ENCODE peak calls at places on chromosomes 1 and 21, in four cellular contexts. One of them, this sample, is unnamed.

GRCh38 chr1:32496127-32496526 is 31.3 kb downstream of the ZBTB8B start:
- DNase-seq in NCI-H187: no peak
- DNase-seq in HFF-Myc: no peak
- DNase-seq in SHP77 treated with DMSO at 0.1 percent for 48 hours: no peak
- DNase-seq in this sample: no peak

GRCh38 chr1:39139723-39140360 is 64.7 kb upstream of the MACF1 start:
- DNase-seq in NCI-H187: no peak
- DNase-seq in HFF-Myc: no peak
- DNase-seq in SHP77 treated with DMSO at 0.1 percent for 48 hours: no peak
- DNase-seq in this sample: no peak

GRCh38 chr21:33078907-33079582 is 9.1 kb downstream of the OLIG1 start:
- DNase-seq in NCI-H187: no peak
- DNase-seq in HFF-Myc: peak
- DNase-seq in SHP77 treated with DMSO at 0.1 percent for 48 hours: no peak
- DNase-seq in this sample: no peak

GRCh38 chr1:40625476-40626382 is 39.8 kb downstream of the RIMS3 start:
- DNase-seq in NCI-H187: no peak
- DNase-seq in HFF-Myc: no peak
- DNase-seq in SHP77 treated with DMSO at 0.1 percent for 48 hours: no peak
- DNase-seq in this sample: no peak

GRCh38 chr1:15959847-15960446 is 16.0 kb downstream of the ZBTB17 start:
- DNase-seq in NCI-H187: no peak
- DNase-seq in HFF-Myc: no peak
- DNase-seq in SHP77 treated with DMSO at 0.1 percent for 48 hours: no peak
- DNase-seq in this sample: no peak

GRCh38 chr1:65894738-65895605 is 102.3 kb downstream of the PDE4B start:
- DNase-seq in NCI-H187: no peak
- DNase-seq in HFF-Myc: no peak
- DNase-seq in SHP77 treated with DMSO at 0.1 percent for 48 hours: no peak
- DNase-seq in this sample: no peak

GRCh38 chr1:158611916-158612315 is 6.8 kb downstream of the OR10Z1 start:
- DNase-seq in NCI-H187: no peak
- DNase-seq in HFF-Myc: no peak
- DNase-seq in SHP77 treated with DMSO at 0.1 percent for 48 hours: no peak
- DNase-seq in this sample: no peak

GRCh38 chr1:237429252-237429651 is 387.3 kb downstream of the RYR2 start:
- DNase-seq in NCI-H187: no peak
- DNase-seq in HFF-Myc: no peak
- DNase-seq in SHP77 treated with DMSO at 0.1 percent for 48 hours: no peak
- DNase-seq in this sample: no peak

GRCh38 chr1:205517288-205517687 is 12.8 kb downstream of the CDK18 start:
- DNase-seq in NCI-H187: no peak
- DNase-seq in HFF-Myc: no peak
- DNase-seq in SHP77 treated with DMSO at 0.1 percent for 48 hours: no peak
- DNase-seq in this sample: no peak

GRCh38 chr1:216750031-216750627 is 26.9 kb upstream of the ESRRG start:
- DNase-seq in NCI-H187: no peak
- DNase-seq in HFF-Myc: peak
- DNase-seq in SHP77 treated with DMSO at 0.1 percent for 48 hours: peak
- DNase-seq in this sample: peak

GRCh38 chr1:245987997-245988392 is 519.1 kb downstream of the SMYD3 start:
- DNase-seq in NCI-H187: no peak
- DNase-seq in HFF-Myc: no peak
- DNase-seq in SHP77 treated with DMSO at 0.1 percent for 48 hours: no peak
- DNase-seq in this sample: no peak

GRCh38 chr1:212132040-212132439 is 96.5 kb downstream of the DTL start:
- DNase-seq in NCI-H187: no peak
- DNase-seq in HFF-Myc: no peak
- DNase-seq in SHP77 treated with DMSO at 0.1 percent for 48 hours: no peak
- DNase-seq in this sample: no peak

GRCh38 chr1:184629261-184629660 is 125.4 kb downstream of the EDEM3 start:
- DNase-seq in NCI-H187: no peak
- DNase-seq in HFF-Myc: no peak
- DNase-seq in SHP77 treated with DMSO at 0.1 percent for 48 hours: no peak
- DNase-seq in this sample: no peak

GRCh38 chr1:12161662-12162458 is 4.9 kb upstream of the TNFRSF1B start:
- DNase-seq in NCI-H187: no peak
- DNase-seq in HFF-Myc: peak
- DNase-seq in SHP77 treated with DMSO at 0.1 percent for 48 hours: no peak
- DNase-seq in this sample: no peak

GRCh38 chr1:8517579-8518489 is 199.9 kb downstream of the SLC45A1 start:
- DNase-seq in NCI-H187: no peak
- DNase-seq in HFF-Myc: peak
- DNase-seq in SHP77 treated with DMSO at 0.1 percent for 48 hours: no peak
- DNase-seq in this sample: no peak

GRCh38 chr1:39205781-39206464 is 1.4 kb downstream of the MACF1 start:
- DNase-seq in NCI-H187: no peak
- DNase-seq in HFF-Myc: no peak
- DNase-seq in SHP77 treated with DMSO at 0.1 percent for 48 hours: no peak
- DNase-seq in this sample: no peak